ENCODE peak calls at places on chromosomes 12 and 14, in nine cellular contexts. J, P, M, V, L, Q, H, I and C are unnamed samples.

GRCh38 chr12:63306476-63306875 is 155.5 kb upstream of the AVPR1A start:
- DNase-seq in J (no peak), P (no peak), M (peak), V (no peak), L (peak), Q (no peak), H (no peak), I (no peak), C (no peak)

GRCh38 chr14:66043921-66044320 is 442.2 kb upstream of the CCDC196 start:
- DNase-seq in J (no peak), P (no peak), M (peak), V (no peak), L (no peak), Q (no peak), H (no peak), I (no peak), C (no peak)

GRCh38 chr14:38078393-38078792 is 129.3 kb upstream of the SSTR1 start:
- DNase-seq in J (no peak), P (no peak), M (peak), V (no peak), L (no peak), Q (no peak), H (no peak), I (peak), C (no peak)

GRCh38 chr12:1553987-1554982 is 40.1 kb downstream of the FBXL14 start:
- DNase-seq in J (no peak), P (no peak), M (no peak), V (no peak), L (no peak), Q (no peak), H (no peak), I (no peak), C (no peak)

GRCh38 chr12:685388-685787 is 22.1 kb upstream of the NINJ2 start:
- DNase-seq in J (no peak), P (no peak), M (peak), V (no peak), L (no peak), Q (no peak), H (no peak), I (peak), C (peak)

GRCh38 chr14:70753518-70753953 is 55.8 kb downstream of the MAP3K9 start:
- DNase-seq in J (no peak), P (no peak), M (no peak), V (no peak), L (no peak), Q (no peak), H (no peak), I (no peak), C (no peak)

GRCh38 chr14:23138173-23138535 is 19.1 kb upstream of the CEBPE start:
- DNase-seq in J (no peak), P (no peak), M (peak), V (peak), L (peak), Q (no peak), H (no peak), I (no peak), C (no peak)

GRCh38 chr14:51337520-51337919 is 97.5 kb downstream of the TMX1 start:
- DNase-seq in J (no peak), P (no peak), M (peak), V (peak), L (no peak), Q (no peak), H (no peak), I (no peak), C (no peak)

GRCh38 chr14:93752980-93753561 is 35.2 kb downstream of the PRIMA1 start:
- DNase-seq in J (no peak), P (no peak), M (no peak), V (no peak), L (no peak), Q (no peak), H (peak), I (peak), C (no peak)

GRCh38 chr12:30308010-30308717 is 387.5 kb downstream of the IPO8 start:
- DNase-seq in J (no peak), P (no peak), M (peak), V (no peak), L (no peak), Q (no peak), H (no peak), I (no peak), C (no peak)

GRCh38 chr12:3614806-3615466 is 123.9 kb downstream of the PRMT8 start:
- DNase-seq in J (no peak), P (no peak), M (no peak), V (peak), L (no peak), Q (no peak), H (peak), I (no peak), C (no peak)

GRCh38 chr14:76329150-76329881 is 46.6 kb upstream of the ESRRB start:
- DNase-seq in J (no peak), P (no peak), M (no peak), V (peak), L (no peak), Q (no peak), H (no peak), I (no peak), C (no peak)

GRCh38 chr12:14960548-14961465 is 594 bp downstream of the ARHGDIB start:
- DNase-seq in J (no peak), P (peak), M (peak), V (no peak), L (peak), Q (no peak), H (no peak), I (no peak), C (no peak)

GRCh38 chr14:93274055-93274806 is 58.6 kb downstream of the BTBD7 start:
- DNase-seq in J (no peak), P (no peak), M (peak), V (no peak), L (no peak), Q (no peak), H (no peak), I (no peak), C (no peak)

DNA sequence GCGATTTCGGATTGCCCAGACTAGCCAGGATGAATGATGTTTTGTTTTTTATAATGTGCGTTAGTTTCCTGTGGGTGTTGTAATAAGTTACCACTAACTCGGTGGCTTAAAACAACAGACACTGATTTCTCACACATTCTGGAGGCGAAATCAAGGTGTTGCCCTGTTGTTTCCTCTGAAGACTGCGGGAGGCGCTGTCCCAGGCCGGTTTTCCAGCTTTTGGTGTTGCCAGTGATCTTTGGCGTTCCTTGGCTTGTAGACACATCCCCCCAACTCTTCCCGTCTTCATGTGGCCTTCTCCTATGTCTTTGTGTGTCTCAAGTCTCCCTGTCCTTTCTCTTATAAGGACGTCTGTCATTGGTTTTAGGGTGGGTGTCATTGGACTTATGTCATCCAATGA is 267.7 kb downstream of the AACS start:
- DNase-seq in J (no peak), P (no peak), M (no peak), V (no peak), L (no peak), Q (no peak), H (no peak), I (no peak), C (no peak)
- TF ChIP-seq CTCF in J (no peak), P (no peak), M (no peak), V (peak), L (peak), Q (no peak), H (no peak), I (no peak), C (peak)

GRCh38 chr12:51869490-51869865 is 18.4 kb upstream of the ANKRD33 start:
- DNase-seq in J (no peak), P (no peak), M (no peak), V (no peak), L (no peak), Q (no peak), H (no peak), I (no peak), C (no peak)
- H3K4me3 ChIP-seq in J (peak), P (no peak), M (no peak), V (peak), L (no peak), Q (peak), H (peak), I (no peak), C (peak)

DNA sequence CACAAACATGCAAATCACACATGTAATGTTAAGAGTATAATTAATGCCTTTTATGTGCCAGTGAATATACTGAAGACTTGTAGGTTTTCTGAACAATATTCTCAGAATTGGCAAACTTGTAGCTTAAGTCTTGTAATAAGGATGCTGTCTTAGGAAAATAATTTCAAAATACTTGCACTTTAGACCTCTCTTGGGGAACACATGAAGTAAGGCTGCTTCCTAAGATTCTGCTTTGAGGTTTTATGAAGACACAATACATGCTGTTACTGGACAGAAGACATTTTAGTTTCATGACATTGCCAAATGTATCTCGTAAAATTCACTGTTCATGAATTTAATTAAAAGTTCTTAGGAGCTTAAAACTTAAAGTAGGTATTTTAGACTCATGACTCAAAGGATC is 80.6 kb downstream of the RAD51B start:
- DNase-seq in J (no peak), P (no peak), M (no peak), V (no peak), L (no peak), Q (no peak), H (no peak), I (no peak), C (no peak)
- TF ChIP-seq CTCF in J (no peak), P (no peak), M (no peak), V (no peak), L (no peak), Q (no peak), H (no peak), I (no peak), C (no peak)

DNA sequence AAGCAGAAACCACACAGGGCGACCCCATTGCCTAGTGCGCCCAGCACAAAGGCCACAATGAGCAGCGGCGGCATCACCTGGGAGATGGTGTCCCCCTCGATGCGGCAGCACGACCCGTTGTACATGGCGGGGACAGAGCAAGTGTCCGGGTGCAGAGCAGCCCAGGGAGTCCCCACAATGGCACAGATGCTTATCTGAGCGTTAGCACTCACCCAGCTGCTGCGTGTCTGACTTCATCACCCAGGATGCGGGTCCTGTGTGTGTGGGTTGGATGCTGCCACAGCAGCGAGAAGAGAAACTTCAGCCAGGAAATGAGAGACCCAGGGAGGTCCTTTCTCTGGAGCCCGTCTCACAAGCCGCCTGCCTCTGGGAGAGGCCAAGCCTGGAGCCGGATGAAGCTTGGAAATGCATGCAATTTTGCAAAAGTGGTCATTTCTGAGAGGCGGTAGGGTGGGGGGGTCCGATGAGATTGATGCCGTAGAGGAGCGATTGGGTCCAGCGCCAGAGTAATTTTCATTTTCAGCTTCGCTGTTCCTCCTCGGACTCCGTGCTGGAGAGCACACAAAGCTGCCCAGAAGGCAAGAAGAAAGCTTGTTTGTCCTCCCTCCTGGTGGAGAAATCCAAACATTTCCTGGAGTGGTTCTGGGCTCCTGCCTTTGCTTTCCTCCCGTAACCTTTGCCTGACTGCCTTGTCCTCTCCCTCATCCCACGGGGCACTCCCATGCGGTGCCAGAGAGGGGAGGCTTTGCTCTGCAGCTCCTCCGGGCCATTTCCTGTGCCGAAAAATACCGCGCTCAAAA is at the start of gene HCAR1:
- DNase-seq in J (no peak), P (no peak), M (no peak), V (no peak), L (peak), Q (no peak), H (peak), I (no peak), C (no peak)
- H3K4me3 ChIP-seq in J (no peak), P (no peak), M (peak), V (no peak), L (peak), Q (peak), H (peak), I (no peak), C (no peak)

DNA sequence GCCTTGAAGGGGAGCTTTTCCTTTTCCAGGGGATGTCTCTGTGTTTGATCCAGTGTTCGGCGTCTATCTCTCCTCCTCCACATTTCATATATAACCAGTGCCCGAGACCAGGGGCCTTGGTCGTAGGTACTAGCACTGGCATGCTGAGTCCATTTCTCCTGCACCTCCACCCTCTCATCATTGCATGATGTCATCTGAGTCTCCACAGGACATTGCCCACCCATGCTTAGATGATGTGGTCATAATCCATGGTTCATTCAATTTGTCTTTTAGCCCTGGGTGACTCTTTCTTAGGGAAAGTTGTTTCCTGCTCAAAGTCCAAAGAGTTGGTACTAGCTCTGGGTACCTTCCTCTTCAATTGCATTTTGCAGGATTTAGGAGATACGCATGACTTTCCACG is 328.1 kb downstream of the BCL11B start:
- DNase-seq in J (no peak), P (no peak), M (no peak), V (no peak), L (no peak), Q (no peak), H (no peak), I (no peak), C (no peak)
- TF ChIP-seq CTCF in J (no peak), P (no peak), M (no peak), V (no peak), L (no peak), Q (no peak), H (no peak), I (no peak), C (no peak)

GRCh38 chr12:68537571-68537970 is 73.1 kb upstream of the RAP1B start:
- DNase-seq in J (no peak), P (no peak), M (no peak), V (no peak), L (no peak), Q (no peak), H (no peak), I (no peak), C (no peak)
- H3K4me3 ChIP-seq in J (no peak), P (no peak), M (no peak), V (no peak), L (no peak), Q (no peak), H (no peak), I (no peak), C (no peak)

GRCh38 chr12:91052021-91052420 is 5.8 kb downstream of the KERA start:
- DNase-seq in J (no peak), P (no peak), M (no peak), V (no peak), L (no peak), Q (no peak), H (no peak), I (no peak), C (no peak)

GRCh38 chr12:91057349-91057748 is 475 bp downstream of the KERA start:
- DNase-seq in J (no peak), P (no peak), M (no peak), V (no peak), L (no peak), Q (no peak), H (no peak), I (no peak), C (no peak)

GRCh38 chr12:91055976-91056375 is 1.8 kb downstream of the KERA start:
- DNase-seq in J (no peak), P (no peak), M (no peak), V (no peak), L (peak), Q (no peak), H (no peak), I (no peak), C (no peak)

GRCh38 chr12:91057771-91058170 is at the start of gene KERA:
- DNase-seq in J (no peak), P (no peak), M (no peak), V (no peak), L (no peak), Q (no peak), H (no peak), I (no peak), C (no peak)

DNA sequence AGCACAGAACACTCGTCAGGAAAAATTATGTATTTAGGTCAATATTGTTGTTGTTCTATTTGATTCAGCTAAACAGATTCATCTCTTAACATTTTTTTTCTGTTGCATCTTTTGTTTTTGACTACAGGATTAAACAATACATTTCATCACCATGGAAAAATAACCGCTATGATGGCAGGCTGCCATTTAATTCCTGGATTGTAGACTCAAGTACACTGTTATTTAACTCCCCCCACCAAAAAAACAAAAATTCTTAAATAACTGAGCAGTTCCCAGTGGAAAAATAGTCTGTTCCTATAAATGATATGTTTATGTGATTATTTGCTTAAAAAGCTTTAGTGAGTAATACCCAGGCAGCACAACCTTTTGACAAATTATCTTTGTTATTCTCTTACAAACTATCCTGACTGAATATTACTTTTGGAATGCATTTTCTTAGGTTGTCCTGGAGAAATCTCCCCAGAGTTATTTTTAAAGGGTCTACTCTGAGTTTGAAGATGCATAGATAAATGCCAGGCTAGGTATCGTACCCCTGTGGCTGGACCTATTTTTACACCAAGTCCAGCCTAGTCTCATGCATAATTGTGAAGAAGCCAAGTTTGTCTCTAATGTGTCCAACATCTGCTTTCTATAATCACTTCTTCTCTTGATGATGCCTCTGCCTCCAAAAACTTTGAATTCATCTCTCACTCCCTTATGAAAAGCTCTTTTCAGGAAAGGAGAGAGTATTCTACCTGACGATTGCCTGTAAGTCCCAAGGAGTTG is 3.7 kb downstream of the KERA start:
- DNase-seq in J (peak), P (no peak), M (peak), V (no peak), L (peak), Q (no peak), H (no peak), I (no peak), C (peak)
- TF ChIP-seq CTCF in J (no peak), P (no peak), M (no peak), V (no peak), L (no peak), Q (no peak), H (no peak), I (no peak), C (no peak)